ENCODE peak calls at places on chromosomes 5 and 9, in eight cellular contexts. J is brain microvascular endothelial cell, V is ecto neural progenitor cell, B is dorsolateral prefrontal cortex, L is non-pigmented ciliary epithelial cell, T is RWPE1, O is coronary artery, I is KBM-7. S is an unnamed sample.

GRCh38 chr5:38420691-38421395 is 135.6 kb downstream of the LIFR start:
- DNase-seq in T (peak), J (peak), L (no peak), I (peak), O (no peak), B (peak), V (no peak), S (peak)

GRCh38 chr9:33453286-33453882 is 6.0 kb upstream of the AQP3 start:
- DNase-seq in B (no peak), O (no peak), I (no peak), J (no peak), L (no peak), V (no peak), T (no peak), S (no peak)

GRCh38 chr5:150993836-150994412 is 26.5 kb upstream of the GPX3 start:
- DNase-seq in I (no peak), V (no peak), B (no peak), T (no peak), L (no peak), O (no peak), J (no peak), S (no peak)

GRCh38 chr9:113536166-113536482 is 72.6 kb downstream of the RGS3 start:
- DNase-seq in L (no peak), I (no peak), O (no peak), V (no peak), T (no peak), B (no peak), J (no peak), S (no peak)

GRCh38 chr9:35658894-35659220 is 765 bp downstream of the CCDC107 start:
- DNase-seq in J (peak), O (no peak), I (no peak), V (no peak), B (no peak), T (no peak), L (no peak), S (peak)

GRCh38 chr5:107389130-107389553 is 281.6 kb downstream of the EFNA5 start:
- DNase-seq in J (peak), T (peak), O (no peak), I (peak), B (no peak), V (no peak), L (no peak), S (peak)

GRCh38 chr5:119036101-119036762 is 34.7 kb upstream of the DMXL1 start:
- DNase-seq in L (peak), J (peak), B (no peak), O (no peak), I (no peak), V (no peak), T (peak), S (peak)

GRCh38 chr9:105620996-105621395 is 41.3 kb upstream of the TAL2 start:
- DNase-seq in L (no peak), O (no peak), T (no peak), V (no peak), B (no peak), I (no peak), J (no peak), S (no peak)

GRCh38 chr5:776862-777711 is 7.4 kb downstream of the ZDHHC11B start:
- DNase-seq in B (no peak), I (no peak), L (no peak), T (no peak), J (no peak), V (peak), O (no peak), S (no peak)

GRCh38 chr5:53342261-53342660 is 138.2 kb upstream of the FST start:
- DNase-seq in O (no peak), J (no peak), B (no peak), T (no peak), L (no peak), V (no peak), I (no peak), S (no peak)

GRCh38 chr9:107778666-107779065 is 289.1 kb upstream of the KLF4 start:
- DNase-seq in I (no peak), J (no peak), B (no peak), V (no peak), L (no peak), T (no peak), O (no peak), S (no peak)